ENCODE peak calls at places on chromosomes 5 and 9, in six cellular contexts. One of them, this sample, is unnamed.
A peak's percentile ranks its signal among the peaks of the same experiment; 100 is the strongest.

GRCh38 chr9:120792898-120793765 is at the start of gene FBXW2:
- DNase-seq in right atrium auricular region: peak; percentile 83
- DNase-seq in body of pancreas: peak; percentile 89
- DNase-seq in PC-3: peak; percentile 85
- DNase-seq in GM23248: peak; percentile 97
- DNase-seq in upper lobe of right lung: peak; percentile 98
- DNase-seq in this sample: peak; percentile 95

GRCh38 chr5:152838241-152838786 is 433.2 kb upstream of the NMUR2 start:
- DNase-seq in right atrium auricular region: no peak
- DNase-seq in body of pancreas: no peak
- DNase-seq in PC-3: no peak
- DNase-seq in GM23248: no peak
- DNase-seq in upper lobe of right lung: no peak
- DNase-seq in this sample: no peak

GRCh38 chr9:105862002-105862401 is 167.7 kb downstream of the TMEM38B start:
- DNase-seq in right atrium auricular region: no peak
- DNase-seq in body of pancreas: no peak
- DNase-seq in PC-3: no peak
- DNase-seq in GM23248: no peak
- DNase-seq in upper lobe of right lung: no peak
- DNase-seq in this sample: no peak

GRCh38 chr9:18343799-18344198 is 130.2 kb upstream of the ADAMTSL1 start:
- DNase-seq in right atrium auricular region: no peak
- DNase-seq in body of pancreas: no peak
- DNase-seq in PC-3: no peak
- DNase-seq in GM23248: peak; percentile 80
- DNase-seq in upper lobe of right lung: no peak
- DNase-seq in this sample: no peak

GRCh38 chr5:66440202-66440680 is 156.0 kb upstream of the MAST4 start:
- DNase-seq in right atrium auricular region: peak; percentile 81
- DNase-seq in body of pancreas: no peak
- DNase-seq in PC-3: no peak
- DNase-seq in GM23248: peak; percentile 93
- DNase-seq in upper lobe of right lung: no peak
- DNase-seq in this sample: no peak

GRCh38 chr5:1805736-1806135 is 4.5 kb downstream of the NDUFS6 start:
- DNase-seq in right atrium auricular region: no peak
- DNase-seq in body of pancreas: no peak
- DNase-seq in PC-3: no peak
- DNase-seq in GM23248: no peak
- DNase-seq in upper lobe of right lung: peak; percentile 48
- DNase-seq in this sample: no peak

GRCh38 chr9:91951944-91952520 is 2.0 kb upstream of the ROR2 start:
- DNase-seq in right atrium auricular region: no peak
- DNase-seq in body of pancreas: no peak
- DNase-seq in PC-3: no peak
- DNase-seq in GM23248: peak; percentile 65
- DNase-seq in upper lobe of right lung: no peak
- DNase-seq in this sample: no peak

GRCh38 chr9:119020284-119020683 is 349.0 kb downstream of the BRINP1 start:
- DNase-seq in right atrium auricular region: peak; percentile 62
- DNase-seq in body of pancreas: no peak
- DNase-seq in PC-3: no peak
- DNase-seq in GM23248: no peak
- DNase-seq in upper lobe of right lung: no peak
- DNase-seq in this sample: no peak

GRCh38 chr5:126469925-126470324 is 46.7 kb downstream of the GRAMD2B start:
- DNase-seq in right atrium auricular region: no peak
- DNase-seq in body of pancreas: no peak
- DNase-seq in PC-3: no peak
- DNase-seq in GM23248: no peak
- DNase-seq in upper lobe of right lung: no peak
- DNase-seq in this sample: no peak

GRCh38 chr9:99351647-99352046 is 129.6 kb downstream of the SEC61B start:
- DNase-seq in right atrium auricular region: no peak
- DNase-seq in body of pancreas: no peak
- DNase-seq in PC-3: no peak
- DNase-seq in GM23248: no peak
- DNase-seq in upper lobe of right lung: no peak
- DNase-seq in this sample: no peak

GRCh38 chr5:83972236-83972635 is 251.6 kb upstream of the HAPLN1 start:
- DNase-seq in right atrium auricular region: no peak
- DNase-seq in body of pancreas: no peak
- DNase-seq in PC-3: peak; percentile 75
- DNase-seq in GM23248: peak; percentile 21
- DNase-seq in upper lobe of right lung: no peak
- DNase-seq in this sample: no peak

GRCh38 chr5:143354025-143354424 is 49.5 kb downstream of the NR3C1 start:
- DNase-seq in right atrium auricular region: no peak
- DNase-seq in body of pancreas: no peak
- DNase-seq in PC-3: no peak
- DNase-seq in GM23248: no peak
- DNase-seq in upper lobe of right lung: no peak
- DNase-seq in this sample: no peak
- H3K4me1 ChIP-seq in right atrium auricular region: no peaks in the 10 kb centered on the region
- H3K4me1 ChIP-seq in body of pancreas: peaks cover 45% of the 10 kb centered on the region
- H3K4me1 ChIP-seq in PC-3: peaks cover 27% of the 10 kb centered on the region
- H3K4me1 ChIP-seq in GM23248: peaks cover 80% of the 10 kb centered on the region
- H3K4me1 ChIP-seq in upper lobe of right lung: peaks cover 68% of the 10 kb centered on the region
- H3K4me1 ChIP-seq in this sample: no peaks in the 10 kb centered on the region

DNA sequence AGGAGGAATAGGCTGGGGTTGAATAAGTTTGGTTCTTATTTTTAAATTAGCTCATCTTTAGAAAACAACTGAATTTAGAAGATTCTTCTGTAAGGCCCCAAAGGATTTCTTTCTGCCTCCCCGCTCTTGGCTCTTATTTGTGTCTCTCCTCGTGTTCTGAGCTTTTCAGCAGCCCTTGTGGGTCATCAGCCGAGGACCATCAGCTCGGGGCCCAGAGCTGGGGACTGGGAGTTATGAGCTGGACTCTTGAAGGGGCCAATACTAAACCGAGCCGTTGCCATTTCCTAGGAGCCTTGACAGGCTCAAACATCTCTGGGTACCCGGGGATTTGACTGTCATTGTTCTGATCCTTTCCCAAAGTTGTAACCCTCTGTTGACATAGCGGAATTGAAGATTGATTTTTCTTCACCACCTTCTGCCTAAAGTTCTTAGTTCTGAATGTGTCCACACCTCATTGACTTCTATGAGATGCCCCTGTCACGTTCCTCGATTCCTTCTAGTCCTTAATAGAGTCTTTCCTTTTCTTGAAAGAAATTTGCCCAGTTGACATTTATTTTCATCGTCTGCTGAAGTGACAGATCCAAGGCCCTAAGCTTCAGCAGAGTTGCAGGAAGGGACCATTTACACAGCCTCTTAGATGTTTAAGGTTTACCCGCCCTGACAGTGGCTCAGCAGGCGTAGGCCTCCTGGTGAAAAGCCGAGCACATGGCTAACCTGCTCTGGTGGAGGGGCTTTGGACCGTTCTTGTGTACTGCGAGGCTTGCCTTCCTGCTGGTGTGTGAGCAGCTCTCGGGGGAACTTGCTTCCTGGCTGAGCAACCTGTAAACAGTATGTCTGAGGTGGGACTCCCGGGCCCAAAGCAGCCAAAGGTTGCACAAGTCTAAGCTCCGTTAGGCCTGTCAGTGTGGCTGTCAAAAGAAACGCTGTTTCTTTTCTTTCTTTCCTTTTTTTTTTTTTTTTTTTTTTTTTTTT is 24.0 kb downstream of the ABL1 start:
- DNase-seq in right atrium auricular region: no peak
- DNase-seq in body of pancreas: no peak
- DNase-seq in PC-3: no peak
- DNase-seq in GM23248: no peak
- DNase-seq in upper lobe of right lung: no peak
- DNase-seq in this sample: no peak
- H3K4me1 ChIP-seq in right atrium auricular region: no peaks in the 10 kb centered on the region
- H3K4me1 ChIP-seq in body of pancreas: no peaks in the 10 kb centered on the region
- H3K4me1 ChIP-seq in PC-3: no peaks in the 10 kb centered on the region
- H3K4me1 ChIP-seq in GM23248: peaks cover 52% of the 10 kb centered on the region
- H3K4me1 ChIP-seq in upper lobe of right lung: peaks cover 29% of the 10 kb centered on the region
- H3K4me1 ChIP-seq in this sample: no peaks in the 10 kb centered on the region

GRCh38 chr9:115198018-115198417 is 80.1 kb upstream of the TNC start:
- DNase-seq in right atrium auricular region: no peak
- DNase-seq in body of pancreas: no peak
- DNase-seq in PC-3: peak; percentile 32
- DNase-seq in GM23248: peak; percentile 77
- DNase-seq in upper lobe of right lung: no peak
- DNase-seq in this sample: peak; percentile 29
- H3K4me1 ChIP-seq in right atrium auricular region: no peaks in the 10 kb centered on the region
- H3K4me1 ChIP-seq in body of pancreas: no peaks in the 10 kb centered on the region
- H3K4me1 ChIP-seq in PC-3: peaks cover 9% of the 10 kb centered on the region
- H3K4me1 ChIP-seq in GM23248: peaks cover 38% of the 10 kb centered on the region
- H3K4me1 ChIP-seq in upper lobe of right lung: peaks cover 11% of the 10 kb centered on the region
- H3K4me1 ChIP-seq in this sample: no peaks in the 10 kb centered on the region

DNA sequence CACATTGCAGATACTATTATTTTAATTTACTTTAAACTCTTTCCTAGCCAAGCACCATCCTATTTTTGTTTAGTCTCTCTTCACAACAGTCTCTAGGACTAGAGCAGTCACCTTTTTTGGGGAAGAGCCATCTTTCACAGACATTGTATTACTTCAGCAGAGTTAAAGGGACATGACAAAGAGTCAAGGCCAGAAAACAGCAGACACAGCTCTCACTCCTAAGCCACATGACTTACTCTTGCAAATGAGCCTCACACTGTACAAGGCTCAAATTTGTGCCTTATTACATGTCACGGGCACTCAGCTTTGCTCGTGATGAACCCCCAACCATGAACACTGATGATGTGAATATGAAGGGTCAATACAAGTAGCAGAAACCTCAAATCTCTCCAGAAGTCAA is 104.3 kb downstream of the ZNF608 start:
- DNase-seq in right atrium auricular region: no peak
- DNase-seq in body of pancreas: no peak
- DNase-seq in PC-3: no peak
- DNase-seq in GM23248: no peak
- DNase-seq in upper lobe of right lung: no peak
- DNase-seq in this sample: no peak
- H3K4me1 ChIP-seq in right atrium auricular region: no peaks in the 10 kb centered on the region
- H3K4me1 ChIP-seq in body of pancreas: peaks cover 18% of the 10 kb centered on the region
- H3K4me1 ChIP-seq in PC-3: no peaks in the 10 kb centered on the region
- H3K4me1 ChIP-seq in GM23248: no peaks in the 10 kb centered on the region
- H3K4me1 ChIP-seq in upper lobe of right lung: no peaks in the 10 kb centered on the region
- H3K4me1 ChIP-seq in this sample: no peaks in the 10 kb centered on the region

GRCh38 chr9:93030642-93031628 is 27.6 kb upstream of the SUSD3 start:
- DNase-seq in right atrium auricular region: no peak
- DNase-seq in body of pancreas: no peak
- DNase-seq in PC-3: no peak
- DNase-seq in GM23248: peak; percentile 15
- DNase-seq in upper lobe of right lung: no peak
- DNase-seq in this sample: no peak

GRCh38 chr9:93025736-93026135 is 32.8 kb upstream of the SUSD3 start:
- DNase-seq in right atrium auricular region: no peak
- DNase-seq in body of pancreas: no peak
- DNase-seq in PC-3: no peak
- DNase-seq in GM23248: no peak
- DNase-seq in upper lobe of right lung: no peak
- DNase-seq in this sample: no peak

GRCh38 chr9:93027750-93028149 is 30.8 kb upstream of the SUSD3 start:
- DNase-seq in right atrium auricular region: no peak
- DNase-seq in body of pancreas: no peak
- DNase-seq in PC-3: no peak
- DNase-seq in GM23248: no peak
- DNase-seq in upper lobe of right lung: no peak
- DNase-seq in this sample: no peak

GRCh38 chr9:93026640-93027039 is 31.9 kb upstream of the SUSD3 start:
- DNase-seq in right atrium auricular region: no peak
- DNase-seq in body of pancreas: no peak
- DNase-seq in PC-3: no peak
- DNase-seq in GM23248: no peak
- DNase-seq in upper lobe of right lung: no peak
- DNase-seq in this sample: no peak

GRCh38 chr9:93028448-93029006 is 30.0 kb upstream of the SUSD3 start:
- DNase-seq in right atrium auricular region: no peak
- DNase-seq in body of pancreas: no peak
- DNase-seq in PC-3: no peak
- DNase-seq in GM23248: no peak
- DNase-seq in upper lobe of right lung: no peak
- DNase-seq in this sample: no peak
- H3K4me1 ChIP-seq in right atrium auricular region: no peaks in the 10 kb centered on the region
- H3K4me1 ChIP-seq in body of pancreas: no peaks in the 10 kb centered on the region
- H3K4me1 ChIP-seq in PC-3: no peaks in the 10 kb centered on the region
- H3K4me1 ChIP-seq in GM23248: no peaks in the 10 kb centered on the region
- H3K4me1 ChIP-seq in upper lobe of right lung: peaks cover 4% of the 10 kb centered on the region
- H3K4me1 ChIP-seq in this sample: no peaks in the 10 kb centered on the region

GRCh38 chr5:79785983-79786382 is 96.3 kb downstream of the CMYA5 start:
- DNase-seq in right atrium auricular region: no peak
- DNase-seq in body of pancreas: no peak
- DNase-seq in PC-3: no peak
- DNase-seq in GM23248: no peak
- DNase-seq in upper lobe of right lung: no peak
- DNase-seq in this sample: no peak
- H3K4me1 ChIP-seq in right atrium auricular region: no peaks in the 10 kb centered on the region
- H3K4me1 ChIP-seq in body of pancreas: no peaks in the 10 kb centered on the region
- H3K4me1 ChIP-seq in PC-3: no peaks in the 10 kb centered on the region
- H3K4me1 ChIP-seq in GM23248: no peaks in the 10 kb centered on the region
- H3K4me1 ChIP-seq in upper lobe of right lung: no peaks in the 10 kb centered on the region
- H3K4me1 ChIP-seq in this sample: no peaks in the 10 kb centered on the region

GRCh38 chr5:102759289-102759688 is 4.2 kb downstream of the PAM start:
- DNase-seq in right atrium auricular region: no peak
- DNase-seq in body of pancreas: no peak
- DNase-seq in PC-3: no peak
- DNase-seq in GM23248: no peak
- DNase-seq in upper lobe of right lung: no peak
- DNase-seq in this sample: no peak
- H3K4me1 ChIP-seq in right atrium auricular region: no peaks in the 10 kb centered on the region
- H3K4me1 ChIP-seq in body of pancreas: peaks cover 24% of the 10 kb centered on the region
- H3K4me1 ChIP-seq in PC-3: peaks cover 45% of the 10 kb centered on the region
- H3K4me1 ChIP-seq in GM23248: peaks cover 55% of the 10 kb centered on the region
- H3K4me1 ChIP-seq in upper lobe of right lung: peaks cover 36% of the 10 kb centered on the region
- H3K4me1 ChIP-seq in this sample: no peaks in the 10 kb centered on the region

DNA sequence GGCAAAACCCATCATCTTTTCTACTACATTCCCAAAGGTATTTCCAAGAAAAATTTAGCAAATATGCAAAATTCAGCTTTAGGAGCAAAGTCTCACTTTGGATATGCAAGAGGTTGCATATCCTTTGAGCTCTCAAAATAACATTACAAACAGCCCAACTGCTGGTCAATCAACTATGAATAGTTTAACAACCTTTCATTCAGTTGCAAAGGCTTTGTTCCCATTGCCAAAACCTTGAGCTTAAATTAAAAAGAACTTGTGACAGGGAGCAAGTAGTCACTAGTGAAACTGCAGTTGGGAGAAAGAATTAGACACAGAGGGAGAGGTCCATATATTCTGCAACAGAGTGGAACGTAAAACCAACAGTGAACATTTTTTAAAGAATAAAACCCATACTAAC is 8.8 kb downstream of the ZNF608 start:
- DNase-seq in right atrium auricular region: no peak
- DNase-seq in body of pancreas: no peak
- DNase-seq in PC-3: no peak
- DNase-seq in GM23248: no peak
- DNase-seq in upper lobe of right lung: no peak
- DNase-seq in this sample: no peak
- H3K4me1 ChIP-seq in right atrium auricular region: no peaks in the 10 kb centered on the region
- H3K4me1 ChIP-seq in body of pancreas: peaks cover 96% of the 10 kb centered on the region
- H3K4me1 ChIP-seq in PC-3: peaks cover 23% of the 10 kb centered on the region
- H3K4me1 ChIP-seq in GM23248: peaks cover 47% of the 10 kb centered on the region
- H3K4me1 ChIP-seq in upper lobe of right lung: peaks cover 33% of the 10 kb centered on the region
- H3K4me1 ChIP-seq in this sample: no peaks in the 10 kb centered on the region

GRCh38 chr5:107422494-107422893 is 248.2 kb downstream of the EFNA5 start:
- DNase-seq in right atrium auricular region: no peak
- DNase-seq in body of pancreas: no peak
- DNase-seq in PC-3: no peak
- DNase-seq in GM23248: no peak
- DNase-seq in upper lobe of right lung: no peak
- DNase-seq in this sample: no peak
- H3K4me1 ChIP-seq in right atrium auricular region: no peaks in the 10 kb centered on the region
- H3K4me1 ChIP-seq in body of pancreas: no peaks in the 10 kb centered on the region
- H3K4me1 ChIP-seq in PC-3: peaks cover 40% of the 10 kb centered on the region
- H3K4me1 ChIP-seq in GM23248: peaks cover 32% of the 10 kb centered on the region
- H3K4me1 ChIP-seq in upper lobe of right lung: no peaks in the 10 kb centered on the region
- H3K4me1 ChIP-seq in this sample: no peaks in the 10 kb centered on the region